ENCODE peak calls at places on chromosomes 1 and 21, in nine cellular contexts. One of them, this sample, is unnamed.

GRCh38 chr1:2921970-2922686 is 99.1 kb upstream of the ACTRT2 start:
- DNase-seq in DMS53: peak; percentile 12
- DNase-seq in stimulated activated CD4-positive, alpha-beta T cell treated with anti-CD3 and anti-CD28 coated beads, Interleukin-12 subunit alpha, Interleukin-12 subunit beta, amount 100 ng/mL, for 48 hours: peak; percentile 12
- DNase-seq in HEK293T: peak; percentile 65
- DNase-seq in dermis blood vessel endothelial cell: no peak
- DNase-seq in Right ventricle myocardium inferior: no peak
- DNase-seq in fibroblast of pulmonary artery: no peak
- DNase-seq in kidney: no peak
- DNase-seq in NCI-H2107: no peak
- DNase-seq in this sample: peak; percentile 32

GRCh38 chr1:204255225-204255624 is 41.4 kb upstream of the GOLT1A start:
- DNase-seq in fibroblast of pulmonary artery: no peak
- DNase-seq in DMS53: no peak
- DNase-seq in Right ventricle myocardium inferior: no peak
- DNase-seq in NCI-H2107: peak; percentile 18
- DNase-seq in kidney: no peak
- DNase-seq in dermis blood vessel endothelial cell: no peak
- DNase-seq in HEK293T: peak; percentile 49
- DNase-seq in stimulated activated CD4-positive, alpha-beta T cell treated with anti-CD3 and anti-CD28 coated beads, Interleukin-12 subunit alpha, Interleukin-12 subunit beta, amount 100 ng/mL, for 48 hours: no peak
- DNase-seq in this sample: peak; percentile 66

GRCh38 chr1:193260056-193260750 is 73.8 kb upstream of the B3GALT2 start:
- DNase-seq in NCI-H2107: no peak
- DNase-seq in dermis blood vessel endothelial cell: no peak
- DNase-seq in Right ventricle myocardium inferior: no peak
- DNase-seq in kidney: no peak
- DNase-seq in stimulated activated CD4-positive, alpha-beta T cell treated with anti-CD3 and anti-CD28 coated beads, Interleukin-12 subunit alpha, Interleukin-12 subunit beta, amount 100 ng/mL, for 48 hours: no peak
- DNase-seq in HEK293T: no peak
- DNase-seq in fibroblast of pulmonary artery: no peak
- DNase-seq in DMS53: peak; percentile 10
- DNase-seq in this sample: no peak

GRCh38 chr1:64073705-64074104 is 129.7 kb upstream of the UBE2U start:
- DNase-seq in stimulated activated CD4-positive, alpha-beta T cell treated with anti-CD3 and anti-CD28 coated beads, Interleukin-12 subunit alpha, Interleukin-12 subunit beta, amount 100 ng/mL, for 48 hours: no peak
- DNase-seq in NCI-H2107: no peak
- DNase-seq in HEK293T: no peak
- DNase-seq in kidney: no peak
- DNase-seq in DMS53: no peak
- DNase-seq in dermis blood vessel endothelial cell: no peak
- DNase-seq in fibroblast of pulmonary artery: no peak
- DNase-seq in Right ventricle myocardium inferior: no peak
- DNase-seq in this sample: no peak

GRCh38 chr1:16019580-16020277 is 1.9 kb upstream of the HSPB7 start:
- DNase-seq in dermis blood vessel endothelial cell: no peak
- DNase-seq in Right ventricle myocardium inferior: peak; percentile 76
- DNase-seq in NCI-H2107: no peak
- DNase-seq in DMS53: no peak
- DNase-seq in stimulated activated CD4-positive, alpha-beta T cell treated with anti-CD3 and anti-CD28 coated beads, Interleukin-12 subunit alpha, Interleukin-12 subunit beta, amount 100 ng/mL, for 48 hours: no peak
- DNase-seq in HEK293T: no peak
- DNase-seq in fibroblast of pulmonary artery: no peak
- DNase-seq in kidney: no peak
- DNase-seq in this sample: no peak

GRCh38 chr1:237005674-237006073 is 1.4 kb upstream of the MT1HL1 start:
- DNase-seq in HEK293T: no peak
- DNase-seq in dermis blood vessel endothelial cell: no peak
- DNase-seq in stimulated activated CD4-positive, alpha-beta T cell treated with anti-CD3 and anti-CD28 coated beads, Interleukin-12 subunit alpha, Interleukin-12 subunit beta, amount 100 ng/mL, for 48 hours: no peak
- DNase-seq in Right ventricle myocardium inferior: no peak
- DNase-seq in kidney: no peak
- DNase-seq in NCI-H2107: no peak
- DNase-seq in DMS53: no peak
- DNase-seq in fibroblast of pulmonary artery: no peak
- DNase-seq in this sample: peak; percentile 13

GRCh38 chr21:30193201-30193600 is 22.7 kb downstream of the CLDN8 start:
- DNase-seq in NCI-H2107: no peak
- DNase-seq in dermis blood vessel endothelial cell: no peak
- DNase-seq in HEK293T: no peak
- DNase-seq in fibroblast of pulmonary artery: peak; percentile 55
- DNase-seq in Right ventricle myocardium inferior: no peak
- DNase-seq in kidney: no peak
- DNase-seq in DMS53: no peak
- DNase-seq in stimulated activated CD4-positive, alpha-beta T cell treated with anti-CD3 and anti-CD28 coated beads, Interleukin-12 subunit alpha, Interleukin-12 subunit beta, amount 100 ng/mL, for 48 hours: no peak
- DNase-seq in this sample: no peak

GRCh38 chr1:218366322-218367052 is 21.4 kb downstream of the TGFB2 start:
- DNase-seq in fibroblast of pulmonary artery: no peak
- DNase-seq in NCI-H2107: no peak
- DNase-seq in Right ventricle myocardium inferior: no peak
- DNase-seq in kidney: no peak
- DNase-seq in DMS53: peak; percentile 100
- DNase-seq in HEK293T: no peak
- DNase-seq in dermis blood vessel endothelial cell: no peak
- DNase-seq in stimulated activated CD4-positive, alpha-beta T cell treated with anti-CD3 and anti-CD28 coated beads, Interleukin-12 subunit alpha, Interleukin-12 subunit beta, amount 100 ng/mL, for 48 hours: no peak
- DNase-seq in this sample: peak; percentile 96

GRCh38 chr1:117101334-117101733 is 20.2 kb downstream of the TRIM45 start:
- DNase-seq in NCI-H2107: no peak
- DNase-seq in DMS53: no peak
- DNase-seq in HEK293T: no peak
- DNase-seq in kidney: no peak
- DNase-seq in Right ventricle myocardium inferior: no peak
- DNase-seq in stimulated activated CD4-positive, alpha-beta T cell treated with anti-CD3 and anti-CD28 coated beads, Interleukin-12 subunit alpha, Interleukin-12 subunit beta, amount 100 ng/mL, for 48 hours: no peak
- DNase-seq in fibroblast of pulmonary artery: no peak
- DNase-seq in dermis blood vessel endothelial cell: no peak
- DNase-seq in this sample: no peak

GRCh38 chr21:16536661-16537359 is 807.0 kb downstream of the USP25 start:
- DNase-seq in fibroblast of pulmonary artery: peak; percentile 68
- DNase-seq in HEK293T: no peak
- DNase-seq in Right ventricle myocardium inferior: no peak
- DNase-seq in NCI-H2107: peak; percentile 8
- DNase-seq in dermis blood vessel endothelial cell: peak; percentile 64
- DNase-seq in stimulated activated CD4-positive, alpha-beta T cell treated with anti-CD3 and anti-CD28 coated beads, Interleukin-12 subunit alpha, Interleukin-12 subunit beta, amount 100 ng/mL, for 48 hours: no peak
- DNase-seq in DMS53: peak; percentile 58
- DNase-seq in kidney: no peak
- DNase-seq in this sample: no peak

GRCh38 chr1:240092301-240093119 is 827 bp downstream of the FMN2 start:
- DNase-seq in NCI-H2107: no peak
- DNase-seq in dermis blood vessel endothelial cell: peak; percentile 60
- DNase-seq in stimulated activated CD4-positive, alpha-beta T cell treated with anti-CD3 and anti-CD28 coated beads, Interleukin-12 subunit alpha, Interleukin-12 subunit beta, amount 100 ng/mL, for 48 hours: no peak
- DNase-seq in HEK293T: peak; percentile 53
- DNase-seq in DMS53: peak; percentile 78
- DNase-seq in fibroblast of pulmonary artery: peak; percentile 44
- DNase-seq in Right ventricle myocardium inferior: no peak
- DNase-seq in kidney: peak; percentile 75
- DNase-seq in this sample: peak; percentile 75

GRCh38 chr1:16076003-16076870 is 2.8 kb upstream of the FAM131C start:
- DNase-seq in fibroblast of pulmonary artery: peak; percentile 89
- DNase-seq in HEK293T: no peak
- DNase-seq in dermis blood vessel endothelial cell: peak; percentile 77
- DNase-seq in NCI-H2107: no peak
- DNase-seq in stimulated activated CD4-positive, alpha-beta T cell treated with anti-CD3 and anti-CD28 coated beads, Interleukin-12 subunit alpha, Interleukin-12 subunit beta, amount 100 ng/mL, for 48 hours: no peak
- DNase-seq in DMS53: peak; percentile 93
- DNase-seq in kidney: no peak
- DNase-seq in Right ventricle myocardium inferior: no peak
- DNase-seq in this sample: no peak

GRCh38 chr1:8077120-8077573 is 51.0 kb upstream of the ERRFI1 start:
- DNase-seq in kidney: peak; percentile 86
- DNase-seq in DMS53: peak; percentile 98
- DNase-seq in fibroblast of pulmonary artery: peak; percentile 96
- DNase-seq in HEK293T: no peak
- DNase-seq in Right ventricle myocardium inferior: peak; percentile 72
- DNase-seq in dermis blood vessel endothelial cell: peak; percentile 92
- DNase-seq in NCI-H2107: no peak
- DNase-seq in stimulated activated CD4-positive, alpha-beta T cell treated with anti-CD3 and anti-CD28 coated beads, Interleukin-12 subunit alpha, Interleukin-12 subunit beta, amount 100 ng/mL, for 48 hours: no peak
- DNase-seq in this sample: peak; percentile 31

GRCh38 chr1:236035681-236036101 is 29.2 kb downstream of the NID1 start:
- DNase-seq in HEK293T: no peak
- DNase-seq in fibroblast of pulmonary artery: no peak
- DNase-seq in kidney: no peak
- DNase-seq in dermis blood vessel endothelial cell: no peak
- DNase-seq in Right ventricle myocardium inferior: no peak
- DNase-seq in DMS53: no peak
- DNase-seq in NCI-H2107: no peak
- DNase-seq in stimulated activated CD4-positive, alpha-beta T cell treated with anti-CD3 and anti-CD28 coated beads, Interleukin-12 subunit alpha, Interleukin-12 subunit beta, amount 100 ng/mL, for 48 hours: no peak
- DNase-seq in this sample: no peak

GRCh38 chr21:29189358-29189757 is 58.9 kb downstream of the MAP3K7CL start:
- DNase-seq in NCI-H2107: no peak
- DNase-seq in dermis blood vessel endothelial cell: no peak
- DNase-seq in fibroblast of pulmonary artery: no peak
- DNase-seq in stimulated activated CD4-positive, alpha-beta T cell treated with anti-CD3 and anti-CD28 coated beads, Interleukin-12 subunit alpha, Interleukin-12 subunit beta, amount 100 ng/mL, for 48 hours: no peak
- DNase-seq in kidney: no peak
- DNase-seq in Right ventricle myocardium inferior: no peak
- DNase-seq in DMS53: no peak
- DNase-seq in HEK293T: no peak
- DNase-seq in this sample: no peak

GRCh38 chr1:12620142-12620865 is 2.3 kb upstream of the DHRS3 start:
- DNase-seq in dermis blood vessel endothelial cell: no peak
- DNase-seq in HEK293T: no peak
- DNase-seq in NCI-H2107: no peak
- DNase-seq in Right ventricle myocardium inferior: no peak
- DNase-seq in fibroblast of pulmonary artery: no peak
- DNase-seq in DMS53: no peak
- DNase-seq in kidney: no peak
- DNase-seq in stimulated activated CD4-positive, alpha-beta T cell treated with anti-CD3 and anti-CD28 coated beads, Interleukin-12 subunit alpha, Interleukin-12 subunit beta, amount 100 ng/mL, for 48 hours: no peak
- DNase-seq in this sample: no peak

GRCh38 chr21:38957575-38958340 is 152.0 kb downstream of the ETS2 start:
- DNase-seq in DMS53: peak; percentile 59
- DNase-seq in NCI-H2107: peak; percentile 77
- DNase-seq in HEK293T: no peak
- DNase-seq in kidney: no peak
- DNase-seq in dermis blood vessel endothelial cell: no peak
- DNase-seq in Right ventricle myocardium inferior: no peak
- DNase-seq in fibroblast of pulmonary artery: no peak
- DNase-seq in stimulated activated CD4-positive, alpha-beta T cell treated with anti-CD3 and anti-CD28 coated beads, Interleukin-12 subunit alpha, Interleukin-12 subunit beta, amount 100 ng/mL, for 48 hours: no peak
- DNase-seq in this sample: peak; percentile 80

GRCh38 chr1:74731399-74732052 is 1.3 kb downstream of the CRYZ start:
- DNase-seq in HEK293T: no peak
- DNase-seq in NCI-H2107: no peak
- DNase-seq in fibroblast of pulmonary artery: no peak
- DNase-seq in stimulated activated CD4-positive, alpha-beta T cell treated with anti-CD3 and anti-CD28 coated beads, Interleukin-12 subunit alpha, Interleukin-12 subunit beta, amount 100 ng/mL, for 48 hours: no peak
- DNase-seq in DMS53: peak; percentile 81
- DNase-seq in dermis blood vessel endothelial cell: no peak
- DNase-seq in kidney: no peak
- DNase-seq in Right ventricle myocardium inferior: no peak
- DNase-seq in this sample: no peak

GRCh38 chr1:109425902-109426277 is 358 bp downstream of the PSMA5 start:
- DNase-seq in stimulated activated CD4-positive, alpha-beta T cell treated with anti-CD3 and anti-CD28 coated beads, Interleukin-12 subunit alpha, Interleukin-12 subunit beta, amount 100 ng/mL, for 48 hours: peak; percentile 53
- DNase-seq in HEK293T: peak; percentile 56
- DNase-seq in fibroblast of pulmonary artery: peak; percentile 38
- DNase-seq in Right ventricle myocardium inferior: no peak
- DNase-seq in DMS53: peak; percentile 83
- DNase-seq in dermis blood vessel endothelial cell: peak; percentile 64
- DNase-seq in kidney: no peak
- DNase-seq in NCI-H2107: peak; percentile 49
- DNase-seq in this sample: peak; percentile 48

GRCh38 chr1:83500987-83501591 is 497.8 kb downstream of the TTLL7 start:
- DNase-seq in Right ventricle myocardium inferior: no peak
- DNase-seq in HEK293T: no peak
- DNase-seq in DMS53: peak; percentile 40
- DNase-seq in kidney: no peak
- DNase-seq in stimulated activated CD4-positive, alpha-beta T cell treated with anti-CD3 and anti-CD28 coated beads, Interleukin-12 subunit alpha, Interleukin-12 subunit beta, amount 100 ng/mL, for 48 hours: no peak
- DNase-seq in fibroblast of pulmonary artery: no peak
- DNase-seq in NCI-H2107: no peak
- DNase-seq in dermis blood vessel endothelial cell: no peak
- DNase-seq in this sample: no peak

GRCh38 chr1:13593511-13594131 is 10.0 kb downstream of the PDPN start:
- DNase-seq in fibroblast of pulmonary artery: peak; percentile 92
- DNase-seq in Right ventricle myocardium inferior: no peak
- DNase-seq in DMS53: no peak
- DNase-seq in HEK293T: no peak
- DNase-seq in NCI-H2107: no peak
- DNase-seq in kidney: peak; percentile 72
- DNase-seq in stimulated activated CD4-positive, alpha-beta T cell treated with anti-CD3 and anti-CD28 coated beads, Interleukin-12 subunit alpha, Interleukin-12 subunit beta, amount 100 ng/mL, for 48 hours: no peak
- DNase-seq in dermis blood vessel endothelial cell: no peak
- DNase-seq in this sample: no peak

GRCh38 chr1:158112994-158113758 is 67.5 kb upstream of the CD1D start:
- DNase-seq in kidney: no peak
- DNase-seq in NCI-H2107: peak; percentile 45
- DNase-seq in fibroblast of pulmonary artery: peak; percentile 28
- DNase-seq in DMS53: peak; percentile 61
- DNase-seq in Right ventricle myocardium inferior: no peak
- DNase-seq in HEK293T: peak; percentile 78
- DNase-seq in stimulated activated CD4-positive, alpha-beta T cell treated with anti-CD3 and anti-CD28 coated beads, Interleukin-12 subunit alpha, Interleukin-12 subunit beta, amount 100 ng/mL, for 48 hours: peak; percentile 19
- DNase-seq in dermis blood vessel endothelial cell: peak; percentile 58
- DNase-seq in this sample: peak; percentile 94

GRCh38 chr1:30908446-30908885 is at the start of gene SDC3:
- DNase-seq in kidney: peak; percentile 66
- DNase-seq in dermis blood vessel endothelial cell: peak; percentile 47
- DNase-seq in Right ventricle myocardium inferior: peak; percentile 35
- DNase-seq in NCI-H2107: no peak
- DNase-seq in fibroblast of pulmonary artery: peak; percentile 42
- DNase-seq in DMS53: peak; percentile 76
- DNase-seq in stimulated activated CD4-positive, alpha-beta T cell treated with anti-CD3 and anti-CD28 coated beads, Interleukin-12 subunit alpha, Interleukin-12 subunit beta, amount 100 ng/mL, for 48 hours: no peak
- DNase-seq in HEK293T: peak; percentile 71
- DNase-seq in this sample: peak; percentile 40

GRCh38 chr1:224378855-224379631 is 22.4 kb downstream of the CNIH4 start:
- DNase-seq in kidney: no peak
- DNase-seq in DMS53: no peak
- DNase-seq in NCI-H2107: no peak
- DNase-seq in HEK293T: no peak
- DNase-seq in fibroblast of pulmonary artery: no peak
- DNase-seq in dermis blood vessel endothelial cell: no peak
- DNase-seq in stimulated activated CD4-positive, alpha-beta T cell treated with anti-CD3 and anti-CD28 coated beads, Interleukin-12 subunit alpha, Interleukin-12 subunit beta, amount 100 ng/mL, for 48 hours: no peak
- DNase-seq in Right ventricle myocardium inferior: no peak
- DNase-seq in this sample: no peak

GRCh38 chr1:196590959-196591358 is 17.3 kb downstream of the KCNT2 start:
- DNase-seq in kidney: no peak
- DNase-seq in NCI-H2107: no peak
- DNase-seq in stimulated activated CD4-positive, alpha-beta T cell treated with anti-CD3 and anti-CD28 coated beads, Interleukin-12 subunit alpha, Interleukin-12 subunit beta, amount 100 ng/mL, for 48 hours: no peak
- DNase-seq in HEK293T: no peak
- DNase-seq in Right ventricle myocardium inferior: no peak
- DNase-seq in fibroblast of pulmonary artery: no peak
- DNase-seq in dermis blood vessel endothelial cell: no peak
- DNase-seq in DMS53: no peak
- DNase-seq in this sample: no peak